ENCODE peak calls at places on chromosomes 16 and 17, in ten cellular contexts. A, G, S, C, L, K, V, X, O and Q are unnamed samples.

GRCh38 chr16:28182183-28182582 is 29.6 kb downstream of the XPO6 start:
- DNase-seq in A (no peak), G (no peak), S (no peak), C (peak; percentile 64), L (no peak), K (no peak), V (no peak), X (no peak), O (peak; percentile 36), Q (peak; percentile 2)

GRCh38 chr17:59783221-59784016 is 76.0 kb downstream of the VMP1 start:
- DNase-seq in A (peak; percentile 52), G (peak; percentile 90), S (no peak), C (peak; percentile 40), L (peak; percentile 67), K (no peak), V (no peak), X (no peak), O (no peak), Q (no peak)

GRCh38 chr17:57121308-57122042 is 36.4 kb downstream of the AKAP1 start:
- DNase-seq in A (no peak), G (no peak), S (no peak), C (peak; percentile 66), L (peak; percentile 56), K (peak; percentile 62), V (no peak), X (no peak), O (no peak), Q (peak; percentile 24)

GRCh38 chr17:45332989-45333701 is 16.3 kb upstream of the MAP3K14 start:
- DNase-seq in A (no peak), G (no peak), S (no peak), C (peak; percentile 43), L (peak; percentile 45), K (no peak), V (no peak), X (no peak), O (no peak), Q (no peak)

GRCh38 chr17:66715745-66716156 is 119.2 kb upstream of the CACNG5 start:
- DNase-seq in A (peak; percentile 52), G (peak; percentile 60), S (no peak), C (peak; percentile 76), L (peak; percentile 71), K (no peak), V (no peak), X (no peak), O (no peak), Q (no peak)

GRCh38 chr16:75248142-75248535 is 3.3 kb downstream of the BCAR1 start:
- DNase-seq in A (no peak), G (no peak), S (no peak), C (no peak), L (no peak), K (peak; percentile 72), V (no peak), X (no peak), O (no peak), Q (no peak)

GRCh38 chr16:20610192-20610891 is 34.2 kb upstream of the ACSM2B start:
- DNase-seq in A (no peak), G (no peak), S (no peak), C (no peak), L (no peak), K (no peak), V (peak; percentile 71), X (peak; percentile 64), O (no peak), Q (no peak)

GRCh38 chr16:24789881-24790280 is 55.9 kb upstream of the SLC5A11 start:
- DNase-seq in A (no peak), G (no peak), S (no peak), C (no peak), L (no peak), K (no peak), V (no peak), X (no peak), O (no peak), Q (no peak)

GRCh38 chr16:70320121-70320520 is 21.1 kb downstream of the DDX19B start:
- DNase-seq in A (no peak), G (no peak), S (no peak), C (no peak), L (no peak), K (peak; percentile 7), V (no peak), X (no peak), O (no peak), Q (no peak)

GRCh38 chr17:21161498-21162393 is 35.0 kb downstream of the DHRS7B start:
- DNase-seq in A (no peak), G (no peak), S (no peak), C (peak; percentile 82), L (peak; percentile 64), K (no peak), V (no peak), X (no peak), O (no peak), Q (no peak)

GRCh38 chr17:47231334-47231733 is 22.2 kb downstream of the MYL4 start:
- DNase-seq in A (no peak), G (no peak), S (no peak), C (no peak), L (no peak), K (no peak), V (no peak), X (no peak), O (no peak), Q (no peak)

GRCh38 chr17:32783602-32784001 is 93.3 kb downstream of the MYO1D start:
- DNase-seq in A (peak; percentile 59), G (peak; percentile 54), S (no peak), C (peak; percentile 80), L (peak; percentile 76), K (no peak), V (no peak), X (no peak), O (no peak), Q (no peak)

GRCh38 chr17:41178341-41178740 is 320 bp upstream of the KRTAP4-2 start:
- DNase-seq in A (no peak), G (no peak), S (no peak), C (peak; percentile 90), L (no peak), K (no peak), V (no peak), X (no peak), O (no peak), Q (no peak)

GRCh38 chr16:21638573-21638975 is 13.8 kb downstream of the IGSF6 start:
- DNase-seq in A (peak; percentile 41), G (peak; percentile 88), S (no peak), C (peak; percentile 92), L (peak; percentile 42), K (no peak), V (no peak), X (no peak), O (no peak), Q (no peak)

GRCh38 chr17:19736071-19736470 is 12.0 kb downstream of the ALDH3A1 start:
- DNase-seq in A (no peak), G (no peak), S (no peak), C (no peak), L (no peak), K (no peak), V (no peak), X (no peak), O (no peak), Q (no peak)

GRCh38 chr17:33175565-33175964 is 117.5 kb downstream of the ASIC2 start:
- DNase-seq in A (no peak), G (no peak), S (no peak), C (no peak), L (no peak), K (no peak), V (no peak), X (no peak), O (no peak), Q (no peak)

DNA sequence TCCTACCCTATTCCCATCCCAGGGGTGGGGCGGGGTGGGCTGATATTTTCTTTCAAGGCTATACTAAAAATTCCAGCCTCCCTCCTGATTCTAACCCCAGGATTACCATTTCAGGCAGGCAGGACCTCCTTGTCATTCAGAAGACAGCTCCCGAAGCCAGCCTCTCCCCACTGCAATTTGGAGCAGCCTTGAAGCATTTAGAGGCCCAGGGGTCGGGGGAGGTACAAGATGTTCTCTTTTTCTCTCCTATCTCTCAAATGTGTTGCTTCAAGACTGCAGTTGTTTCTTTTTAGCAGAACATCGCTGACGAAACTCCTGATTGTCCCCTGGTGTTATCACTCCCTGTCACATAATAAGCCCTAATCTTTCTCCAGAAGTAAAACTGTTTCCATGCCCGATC is 71.1 kb downstream of the SOX9 start:
- DNase-seq in A (no peak), G (no peak), S (no peak), C (no peak), L (no peak), K (no peak), V (no peak), X (no peak), O (no peak), Q (no peak)
- H3K27ac ChIP-seq in A (no peak overlapping the region), G (no peak overlapping the region), S (no peak overlapping the region), C (peak overlapping the region; percentile 98), L (no peak overlapping the region), K (no peak overlapping the region), V (no peak overlapping the region), X (peak overlapping the region; percentile 49), O (no peak overlapping the region), Q (no peak overlapping the region)

GRCh38 chr17:7589891-7590611 is at the start of gene SOX15:
- DNase-seq in A (no peak), G (peak; percentile 83), S (no peak), C (peak; percentile 68), L (no peak), K (no peak), V (no peak), X (no peak), O (no peak), Q (no peak)
- H3K27ac ChIP-seq in A (no peak within 1 kb of the TSS), G (peak within 1 kb of the TSS; percentile 97), S (no peak within 1 kb of the TSS), C (peak within 1 kb of the TSS; percentile 76), L (peak within 1 kb of the TSS; percentile 57), K (peak within 1 kb of the TSS; percentile 92), V (peak within 1 kb of the TSS; percentile 33), X (peak within 1 kb of the TSS; percentile 49), O (no peak within 1 kb of the TSS), Q (peak within 1 kb of the TSS; percentile 52)

DNA sequence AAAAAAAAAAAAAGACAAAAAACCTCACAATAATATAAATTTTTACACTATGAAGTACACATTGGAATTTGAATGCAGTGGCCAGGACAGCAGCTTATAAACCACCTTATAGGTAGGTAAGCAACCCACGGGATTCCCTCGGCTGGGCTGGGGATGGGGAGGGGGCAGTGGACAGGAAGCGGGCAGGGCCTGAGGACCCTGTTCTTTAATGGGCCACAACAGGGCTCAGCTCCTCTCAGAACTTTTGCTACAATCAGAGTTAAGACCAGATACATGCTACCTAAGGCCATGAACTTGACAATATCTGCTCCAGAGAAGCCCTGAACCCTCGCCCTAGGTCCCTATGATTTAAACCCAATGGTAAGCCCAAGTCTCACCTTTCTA is 25.1 kb downstream of the STAT5A start:
- DNase-seq in A (no peak), G (no peak), S (no peak), C (no peak), L (no peak), K (no peak), V (no peak), X (no peak), O (no peak), Q (no peak)
- H3K27ac ChIP-seq in A (no peak overlapping the region), G (no peak overlapping the region), S (no peak overlapping the region), C (no peak overlapping the region), L (peak overlapping the region; percentile 47), K (no peak overlapping the region), V (peak overlapping the region; percentile 61), X (peak overlapping the region; percentile 22), O (peak overlapping the region; percentile 64), Q (no peak overlapping the region)

DNA sequence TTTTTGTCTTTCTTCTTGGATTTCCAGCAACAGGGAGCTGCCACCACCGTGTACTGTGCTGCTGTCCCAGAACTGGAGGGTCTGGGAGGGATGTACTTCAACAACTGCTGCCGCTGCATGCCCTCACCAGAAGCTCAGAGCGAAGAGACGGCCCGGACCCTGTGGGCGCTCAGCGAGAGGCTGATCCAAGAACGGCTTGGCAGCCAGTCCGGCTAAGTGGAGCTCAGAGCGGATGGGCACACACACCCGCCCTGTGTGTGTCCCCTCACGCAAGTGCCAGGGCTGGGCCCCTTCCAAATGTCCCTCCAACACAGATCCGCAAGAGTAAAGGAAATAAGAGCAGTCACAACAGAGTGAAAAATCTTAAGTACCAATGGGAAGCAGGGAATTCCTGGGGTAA is 389.0 kb downstream of the MAF start:
- DNase-seq in A (no peak), G (no peak), S (no peak), C (no peak), L (no peak), K (peak; percentile 44), V (no peak), X (no peak), O (no peak), Q (peak; percentile 15)
- H3K27ac ChIP-seq in A (no peak overlapping the region), G (no peak overlapping the region), S (no peak overlapping the region), C (no peak overlapping the region), L (no peak overlapping the region), K (no peak overlapping the region), V (no peak overlapping the region), X (no peak overlapping the region), O (no peak overlapping the region), Q (no peak overlapping the region)